ENCODE peak calls at places on chromosomes 12 and 14, in five cellular contexts. W, C, T, O and U are unnamed samples.

GRCh38 chr14:63204407-63205280 is at the start of gene RHOJ:
- DNase-seq in W (peak; percentile 47), C (no peak), T (no peak), O (no peak), U (no peak)

GRCh38 chr14:68074765-68075381 is 255.3 kb downstream of the RAD51B start:
- DNase-seq in W (peak; percentile 8), C (no peak), T (no peak), O (no peak), U (no peak)

GRCh38 chr12:120979220-120979861 is 998 bp downstream of the HNF1A start:
- DNase-seq in W (no peak), C (no peak), T (no peak), O (no peak), U (no peak)

GRCh38 chr14:105989746-105990302 is 463.4 kb downstream of the TMEM121 start:
- DNase-seq in W (no peak), C (no peak), T (no peak), O (no peak), U (no peak)

GRCh38 chr12:3809357-3810015 is 56.6 kb upstream of the CRACR2A start:
- DNase-seq in W (no peak), C (no peak), T (no peak), O (no peak), U (peak; percentile 56)

GRCh38 chr12:9851050-9851449 is 18.1 kb downstream of the CLEC2B start:
- DNase-seq in W (no peak), C (no peak), T (no peak), O (no peak), U (no peak)

GRCh38 chr12:26121841-26122680 is 2.8 kb downstream of the BHLHE41 start:
- DNase-seq in W (no peak), C (no peak), T (peak; percentile 30), O (peak; percentile 36), U (no peak)

GRCh38 chr14:95886366-95886765 is 9.7 kb downstream of the TUNAR start:
- DNase-seq in W (no peak), C (no peak), T (no peak), O (no peak), U (no peak)

GRCh38 chr12:121452356-121453021 is 52.6 kb downstream of the RNF34 start:
- DNase-seq in W (no peak), C (no peak), T (no peak), O (no peak), U (no peak)

GRCh38 chr12:45553204-45553603 is 176.3 kb upstream of the ARID2 start:
- DNase-seq in W (no peak), C (no peak), T (no peak), O (no peak), U (no peak)

GRCh38 chr12:26863515-26863914 is 30.5 kb upstream of the ITPR2 start:
- DNase-seq in W (peak; percentile 34), C (no peak), T (no peak), O (no peak), U (peak; percentile 57)

GRCh38 chr12:117583677-117584076 is 222.3 kb upstream of the NOS1 start:
- DNase-seq in W (no peak), C (no peak), T (no peak), O (no peak), U (no peak)
- H3K4me3 ChIP-seq in W (no peak overlapping the region), C (peak overlapping the region; percentile 44), T (no peak overlapping the region), O (no peak overlapping the region), U (no peak overlapping the region)

GRCh38 chr12:92769124-92769901 is 66.5 kb downstream of the PLEKHG7 start:
- DNase-seq in W (no peak), C (no peak), T (no peak), O (no peak), U (no peak)
- H3K36me3 ChIP-seq in W (no peaks in the 10 kb centered on the region), C (no peaks in the 10 kb centered on the region), T (no peaks in the 10 kb centered on the region), O (no peaks in the 10 kb centered on the region), U (no peaks in the 10 kb centered on the region)

DNA sequence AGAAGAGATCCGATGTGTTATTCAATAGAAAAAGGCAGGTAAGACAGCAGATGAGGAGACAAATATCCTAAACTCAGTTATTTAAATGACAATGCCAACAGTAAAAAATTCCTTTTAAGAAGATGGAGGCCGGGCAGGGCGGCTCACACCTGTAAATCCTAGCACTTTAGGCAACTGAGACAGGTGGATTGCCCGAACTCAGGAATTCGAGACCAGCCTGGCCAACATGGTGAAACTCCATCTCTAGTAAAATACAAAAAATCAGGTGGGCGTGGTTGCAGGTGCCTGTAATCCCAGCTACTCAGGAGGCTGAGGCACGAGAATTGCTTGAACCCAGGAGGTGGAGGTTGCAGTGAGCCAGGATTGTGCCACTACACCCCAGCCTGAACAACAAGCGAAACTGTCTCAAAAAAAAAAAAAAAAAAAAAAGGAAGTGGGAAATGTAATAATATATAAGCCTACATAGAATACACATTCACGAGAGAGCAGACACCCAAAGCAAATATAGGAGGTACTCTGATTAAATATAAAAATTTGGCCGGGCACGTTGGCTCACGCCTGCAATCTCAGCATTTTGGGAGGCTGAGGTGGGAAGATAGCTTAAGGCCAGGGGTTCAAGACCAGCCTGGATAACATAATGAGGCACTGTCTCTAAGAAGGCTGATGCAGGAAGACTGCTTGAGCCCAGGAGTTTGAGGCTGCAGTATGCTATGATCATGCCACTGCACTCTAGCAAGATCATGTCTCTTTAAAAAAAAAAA is 19.0 kb downstream of the CORO1C start:
- DNase-seq in W (no peak), C (no peak), T (no peak), O (no peak), U (no peak)
- H3K4me1 ChIP-seq in W (peaks cover 23% of the 10 kb centered on the region), C (no peaks in the 10 kb centered on the region), T (no peaks in the 10 kb centered on the region), O (no peaks in the 10 kb centered on the region), U (peaks cover 18% of the 10 kb centered on the region)

DNA sequence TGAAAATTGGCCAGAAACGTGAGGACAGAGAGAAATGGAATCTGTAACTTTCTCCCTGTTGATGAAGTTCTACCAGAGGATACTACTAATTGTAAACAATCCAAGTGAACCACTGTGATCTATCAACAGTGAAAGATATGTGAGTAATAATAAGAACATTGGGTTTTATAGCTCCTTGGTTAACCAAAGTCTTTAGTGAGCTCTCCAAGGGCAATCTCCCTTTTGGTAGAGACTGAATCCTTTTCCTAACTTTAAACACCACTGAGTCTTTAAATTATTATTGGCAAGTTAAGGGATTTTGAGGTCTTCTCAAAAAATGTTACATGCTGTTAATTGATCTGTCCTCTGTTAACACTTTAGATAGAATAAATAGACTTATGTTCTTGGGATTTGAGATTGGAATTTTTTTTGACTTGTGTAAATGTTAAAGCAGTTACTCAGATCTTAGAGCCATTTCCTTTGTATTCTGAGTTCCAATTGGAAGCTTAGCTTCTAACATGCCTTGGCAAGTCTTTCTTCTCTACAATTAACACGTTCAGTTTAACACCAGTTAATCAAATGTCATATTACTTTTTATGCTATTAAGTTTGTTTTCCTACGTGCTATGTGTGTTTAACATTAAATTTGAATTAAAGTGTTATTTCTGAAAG is 338.3 kb upstream of the DDHD1 start:
- DNase-seq in W (no peak), C (no peak), T (no peak), O (no peak), U (no peak)
- H3K4me3 ChIP-seq in W (no peak overlapping the region), C (no peak overlapping the region), T (no peak overlapping the region), O (no peak overlapping the region), U (no peak overlapping the region)

GRCh38 chr14:91277546-91278382 is 33.3 kb upstream of the GPR68 start:
- DNase-seq in W (no peak), C (no peak), T (no peak), O (no peak), U (no peak)
- H3K36me3 ChIP-seq in W (no peaks in the 10 kb centered on the region), C (no peaks in the 10 kb centered on the region), T (peaks cover 98% of the 10 kb centered on the region), O (peaks cover 93% of the 10 kb centered on the region), U (peaks cover 35% of the 10 kb centered on the region)

GRCh38 chr14:89302396-89302950 is 114.6 kb downstream of the FOXN3 start:
- DNase-seq in W (no peak), C (no peak), T (no peak), O (no peak), U (no peak)

GRCh38 chr14:89303452-89304435 is 113.3 kb downstream of the FOXN3 start:
- DNase-seq in W (peak; percentile 95), C (no peak), T (peak; percentile 12), O (no peak), U (peak; percentile 48)

GRCh38 chr14:89308232-89308959 is 108.6 kb downstream of the FOXN3 start:
- DNase-seq in W (peak; percentile 39), C (no peak), T (no peak), O (no peak), U (no peak)

GRCh38 chr14:89307409-89307808 is 109.6 kb downstream of the FOXN3 start:
- DNase-seq in W (no peak), C (no peak), T (no peak), O (no peak), U (no peak)

GRCh38 chr14:89304972-89305703 is 111.9 kb downstream of the FOXN3 start:
- DNase-seq in W (peak; percentile 87), C (no peak), T (peak; percentile 14), O (no peak), U (peak; percentile 95)
- H3K4me1 ChIP-seq in W (peaks cover 27% of the 10 kb centered on the region), C (peaks cover 3% of the 10 kb centered on the region), T (peaks cover 27% of the 10 kb centered on the region), O (peaks cover 11% of the 10 kb centered on the region), U (peaks cover 52% of the 10 kb centered on the region)

GRCh38 chr12:78171082-78171481 is 340.4 kb downstream of the NAV3 start:
- DNase-seq in W (no peak), C (no peak), T (no peak), O (no peak), U (peak; percentile 92)

GRCh38 chr12:78164154-78164553 is 333.5 kb downstream of the NAV3 start:
- DNase-seq in W (no peak), C (no peak), T (no peak), O (no peak), U (no peak)

DNA sequence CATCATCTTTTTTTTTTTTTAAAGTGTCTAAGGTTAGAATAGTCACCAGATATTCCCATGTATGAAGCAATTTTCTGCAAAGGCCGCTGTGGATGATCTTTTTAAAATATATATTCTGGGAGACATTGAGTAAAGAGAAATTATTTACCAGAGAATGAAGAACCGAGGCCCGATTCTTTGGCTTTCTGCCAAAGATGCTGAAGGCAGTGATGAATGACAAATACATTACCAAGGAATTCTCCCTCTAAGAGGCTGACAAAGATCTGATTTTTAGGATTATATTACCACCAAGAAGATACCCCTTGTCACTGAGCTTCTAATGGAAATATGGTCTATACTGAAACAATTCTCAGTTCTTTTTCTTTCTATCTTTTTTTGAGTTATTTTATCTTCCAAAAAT is 336.8 kb downstream of the NAV3 start:
- DNase-seq in W (no peak), C (no peak), T (no peak), O (no peak), U (peak; percentile 16)
- H3K4me3 ChIP-seq in W (no peak overlapping the region), C (no peak overlapping the region), T (no peak overlapping the region), O (no peak overlapping the region), U (no peak overlapping the region)

GRCh38 chr12:21648378-21648777 is 9.3 kb downstream of the LDHB start:
- DNase-seq in W (no peak), C (no peak), T (no peak), O (no peak), U (no peak)

GRCh38 chr12:21643758-21644157 is 13.9 kb downstream of the LDHB start:
- DNase-seq in W (no peak), C (no peak), T (no peak), O (no peak), U (no peak)

GRCh38 chr12:21644516-21644915 is 13.1 kb downstream of the LDHB start:
- DNase-seq in W (peak; percentile 19), C (no peak), T (no peak), O (no peak), U (no peak)

GRCh38 chr12:21649034-21649433 is 8.6 kb downstream of the LDHB start:
- DNase-seq in W (no peak), C (no peak), T (no peak), O (no peak), U (no peak)

GRCh38 chr12:21647179-21647578 is 10.5 kb downstream of the LDHB start:
- DNase-seq in W (no peak), C (no peak), T (no peak), O (no peak), U (no peak)
- H3K36me3 ChIP-seq in W (peaks cover 5% of the 10 kb centered on the region), C (peaks cover 5% of the 10 kb centered on the region), T (peaks cover 94% of the 10 kb centered on the region), O (peaks cover 71% of the 10 kb centered on the region), U (peaks cover 91% of the 10 kb centered on the region)